ENCODE peak calls at places on chromosomes 6 and 20, in six cellular contexts. A is HCT116, F is lower leg skin, G is spleen, L is stomach, X is heart left ventricle. S is an unnamed sample.
A peak's percentile ranks its signal among the peaks of the same experiment; 100 is the strongest.

GRCh38 chr20:2093200-2093781 is 8.3 kb upstream of the STK35 start:
- DNase-seq in A (peak; percentile 46), F (no peak), G (no peak), L (peak; percentile 43), X (no peak), S (no peak)

GRCh38 chr6:12450446-12450845 is 160.3 kb downstream of the EDN1 start:
- DNase-seq in A (no peak), F (no peak), G (no peak), L (no peak), X (no peak), S (no peak)

GRCh38 chr20:23774081-23774480 is 23.3 kb upstream of the CST1 start:
- DNase-seq in A (no peak), F (no peak), G (no peak), L (no peak), X (no peak), S (no peak)

GRCh38 chr6:113551168-113551567 is 306.0 kb upstream of the MARCKS start:
- DNase-seq in A (no peak), F (no peak), G (no peak), L (no peak), X (no peak), S (no peak)

GRCh38 chr6:43011207-43011606 is 2.5 kb downstream of the MEA1 start:
- DNase-seq in A (no peak), F (no peak), G (no peak), L (no peak), X (no peak), S (no peak)

GRCh38 chr6:52937908-52938307 is 28.4 kb upstream of the GSTA3 start:
- DNase-seq in A (no peak), F (peak; percentile 78), G (no peak), L (no peak), X (no peak), S (no peak)

GRCh38 chr6:30100585-30101422 is 12.1 kb downstream of the TRIM31 start:
- DNase-seq in A (no peak), F (peak; percentile 89), G (no peak), L (peak; percentile 76), X (peak; percentile 35), S (no peak)

GRCh38 chr6:142846883-142847287 is 98.1 kb downstream of the HIVEP2 start:
- DNase-seq in A (no peak), F (no peak), G (no peak), L (no peak), X (peak; percentile 49), S (no peak)

GRCh38 chr20:56631990-56632327 is 2.9 kb downstream of the TFAP2C start:
- DNase-seq in A (no peak), F (no peak), G (no peak), L (no peak), X (no peak), S (no peak)

GRCh38 chr6:31659649-31660223 is 842 bp downstream of the C6orf47 start:
- DNase-seq in A (no peak), F (no peak), G (no peak), L (no peak), X (no peak), S (no peak)

GRCh38 chr6:91340998-91341397 is 754.1 kb upstream of the MAP3K7 start:
- DNase-seq in A (no peak), F (no peak), G (no peak), L (no peak), X (no peak), S (no peak)

GRCh38 chr20:37358366-37359150 is 12.6 kb downstream of the SRC start:
- DNase-seq in A (no peak), F (peak; percentile 92), G (peak; percentile 70), L (peak; percentile 57), X (no peak), S (no peak)

GRCh38 chr6:100482698-100483097 is 18.0 kb upstream of the SIM1 start:
- DNase-seq in A (no peak), F (no peak), G (no peak), L (no peak), X (no peak), S (no peak)

GRCh38 chr20:61127311-61128044 is 124.6 kb upstream of the CDH4 start:
- DNase-seq in A (no peak), F (peak; percentile 70), G (no peak), L (no peak), X (no peak), S (no peak)

GRCh38 chr6:143545976-143546547 is 34.5 kb upstream of the FUCA2 start:
- DNase-seq in A (no peak), F (no peak), G (no peak), L (no peak), X (no peak), S (no peak)

GRCh38 chr6:111589366-111589765 is 16.3 kb downstream of the TRAF3IP2 start:
- DNase-seq in A (peak; percentile 80), F (no peak), G (no peak), L (no peak), X (no peak), S (no peak)

GRCh38 chr6:140921366-140922226 is 1211.1 kb upstream of the GJE1 start:
- DNase-seq in A (peak; percentile 65), F (no peak), G (no peak), L (no peak), X (no peak), S (no peak)

GRCh38 chr20:14633507-14633906 is 296.1 kb upstream of the FLRT3 start:
- DNase-seq in A (no peak), F (no peak), G (no peak), L (no peak), X (no peak), S (no peak)

GRCh38 chr20:35592339-35592960 is 23.2 kb upstream of the SPAG4 start:
- DNase-seq in A (no peak), F (no peak), G (no peak), L (no peak), X (no peak), S (no peak)

GRCh38 chr6:89575562-89575960 is 63.0 kb downstream of the LYRM2 start:
- DNase-seq in A (no peak), F (no peak), G (no peak), L (no peak), X (no peak), S (no peak)

GRCh38 chr6:133106934-133107333 is 134.2 kb upstream of the EYA4 start:
- DNase-seq in A (no peak), F (no peak), G (no peak), L (no peak), X (no peak), S (no peak)

GRCh38 chr20:63438121-63438520 is 34.3 kb downstream of the KCNQ2 start:
- DNase-seq in A (no peak), F (no peak), G (no peak), L (no peak), X (no peak), S (no peak)

GRCh38 chr6:87656857-87657256 is 45.2 kb downstream of the AKIRIN2 start:
- DNase-seq in A (no peak), F (no peak), G (no peak), L (no peak), X (no peak), S (no peak)

GRCh38 chr20:52160805-52161204 is 30.8 kb downstream of the ZFP64 start:
- DNase-seq in A (no peak), F (no peak), G (no peak), L (no peak), X (no peak), S (no peak)

GRCh38 chr20:47360489-47361267 is 4.2 kb upstream of the ZMYND8 start:
- DNase-seq in A (peak; percentile 60), F (peak; percentile 96), G (peak; percentile 90), L (peak; percentile 86), X (peak; percentile 96), S (peak; percentile 38)
- TF ChIP-seq POLR2A in A (peak; percentile 74), F (no peak), G (no peak), L (no peak), X (no peak), S (peak; percentile 57)

GRCh38 chr6:6694368-6694780 is 105.9 kb downstream of the LY86 start:
- DNase-seq in A (no peak), F (peak; percentile 86), G (no peak), L (no peak), X (no peak), S (no peak)

GRCh38 chr6:6695711-6696048 is 107.2 kb downstream of the LY86 start:
- DNase-seq in A (no peak), F (peak; percentile 77), G (no peak), L (no peak), X (no peak), S (no peak)

GRCh38 chr6:6697620-6698019 is 109.1 kb downstream of the LY86 start:
- DNase-seq in A (no peak), F (no peak), G (no peak), L (no peak), X (no peak), S (no peak)

GRCh38 chr6:6694825-6695710 is 106.5 kb downstream of the LY86 start:
- DNase-seq in A (no peak), F (peak; percentile 90), G (peak; percentile 83), L (peak; percentile 67), X (peak; percentile 66), S (no peak)

DNA sequence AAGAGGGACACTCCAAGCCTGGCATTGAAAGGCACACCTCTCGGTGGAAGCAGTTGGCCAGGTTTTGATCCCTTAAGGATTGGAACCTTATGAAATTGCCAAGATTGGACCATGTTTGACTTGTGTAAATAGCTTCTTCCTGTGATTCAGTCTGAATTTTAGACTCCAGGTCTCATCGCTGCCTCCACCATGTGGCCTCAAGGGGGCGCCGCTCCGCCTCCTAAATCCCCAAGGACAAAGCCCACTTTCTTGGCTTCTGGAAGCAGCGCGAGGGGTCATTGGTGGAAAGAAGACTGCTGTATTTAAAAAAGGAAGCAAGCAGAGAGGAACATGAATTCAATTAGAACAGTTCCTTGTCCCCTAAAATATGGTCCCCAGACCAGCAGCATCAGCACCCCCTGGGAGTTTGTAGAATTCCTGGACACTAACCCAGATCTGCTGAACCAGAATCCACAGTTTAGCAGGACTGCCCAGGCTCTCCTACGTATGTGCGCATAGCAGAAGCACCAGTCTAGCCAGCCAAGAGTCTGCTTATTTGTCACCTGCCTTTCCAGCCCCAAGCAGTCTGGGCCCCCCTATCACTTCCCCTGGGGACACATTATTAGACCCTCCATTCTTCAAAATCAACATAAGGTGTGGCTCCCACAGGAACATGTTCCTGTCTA is 108.5 kb downstream of the LY86 start:
- DNase-seq in A (peak; percentile 63), F (peak; percentile 91), G (peak; percentile 86), L (peak; percentile 64), X (peak; percentile 72), S (peak; percentile 35)
- TF ChIP-seq POLR2A in A (no peak), F (no peak), G (no peak), L (no peak), X (no peak), S (no peak)

GRCh38 chr6:15491986-15492269 is 170.9 kb downstream of the DTNBP1 start:
- DNase-seq in A (no peak), F (no peak), G (no peak), L (no peak), X (no peak), S (no peak)

GRCh38 chr6:15498640-15499039 is 164.2 kb downstream of the DTNBP1 start:
- DNase-seq in A (no peak), F (peak; percentile 86), G (no peak), L (no peak), X (no peak), S (no peak)

GRCh38 chr6:15493437-15494168 is 169.2 kb downstream of the DTNBP1 start:
- DNase-seq in A (no peak), F (no peak), G (no peak), L (no peak), X (no peak), S (no peak)

GRCh38 chr6:15496345-15497131 is 166.3 kb downstream of the DTNBP1 start:
- DNase-seq in A (no peak), F (no peak), G (no peak), L (no peak), X (no peak), S (no peak)

GRCh38 chr6:15495375-15495901 is 167.4 kb downstream of the DTNBP1 start:
- DNase-seq in A (no peak), F (no peak), G (no peak), L (no peak), X (peak; percentile 84), S (no peak)
- TF ChIP-seq POLR2A in A (no peak), F (no peak), G (no peak), L (no peak), X (no peak), S (no peak)

GRCh38 chr6:40933864-40934263 is 105.2 kb downstream of the UNC5CL start:
- DNase-seq in A (no peak), F (no peak), G (no peak), L (no peak), X (no peak), S (no peak)
- TF ChIP-seq POLR2A in A (no peak), F (no peak), G (no peak), L (no peak), X (no peak), S (no peak)

S was measured in GM12892.